ENCODE peak calls at places on chromosome 21, in eight cellular contexts. D is HTR-8/SVneo; X is mesothelial cell of epicardium; Y is activated naive CD8-positive, alpha-beta T cell treated with anti-CD3 and anti-CD28 coated beads, Interleukin-2, amount 50 U/mL, for 24 hours; H is substantia nigra; U is heart right ventricle; F is astrocyte of the hippocampus; E is PC-3. K is an unnamed sample.

GRCh38 chr21:14815001-14815400 is 249.8 kb downstream of the NRIP1 start:
- DNase-seq in D (no peak), X (no peak), Y (no peak), H (no peak), U (no peak), F (no peak), E (no peak), K (no peak)

GRCh38 chr21:46154955-46155513 is 345 bp downstream of the FTCD start:
- DNase-seq in D (no peak), X (no peak), Y (no peak), H (no peak), U (no peak), F (no peak), E (no peak), K (no peak)

GRCh38 chr21:16358021-16358420 is 628.2 kb downstream of the USP25 start:
- DNase-seq in D (no peak), X (no peak), Y (no peak), H (no peak), U (no peak), F (peak; percentile 32), E (no peak), K (no peak)

GRCh38 chr21:45923146-45923545 is 58.4 kb upstream of the COL6A1 start:
- DNase-seq in D (peak; percentile 84), X (peak; percentile 78), Y (peak; percentile 67), H (peak; percentile 78), U (peak; percentile 68), F (peak; percentile 90), E (peak; percentile 81), K (no peak)

GRCh38 chr21:33825898-33826297 is 89.7 kb downstream of the ATP5PO start:
- DNase-seq in D (no peak), X (no peak), Y (no peak), H (no peak), U (no peak), F (peak; percentile 84), E (no peak), K (no peak)

GRCh38 chr21:43893536-43894205 is 28.6 kb downstream of the AGPAT3 start:
- DNase-seq in D (no peak), X (no peak), Y (peak; percentile 27), H (no peak), U (no peak), F (no peak), E (no peak), K (no peak)

GRCh38 chr21:38990424-38990794 is 184.7 kb downstream of the ETS2 start:
- DNase-seq in D (no peak), X (no peak), Y (no peak), H (no peak), U (no peak), F (peak; percentile 39), E (no peak), K (peak; percentile 72)

GRCh38 chr21:42043961-42044360 is 27.2 kb upstream of the UMODL1 start:
- DNase-seq in D (no peak), X (no peak), Y (no peak), H (no peak), U (no peak), F (no peak), E (no peak), K (no peak)

GRCh38 chr21:31354604-31355443 is 10.8 kb upstream of the TIAM1 start:
- DNase-seq in D (peak; percentile 51), X (no peak), Y (peak; percentile 67), H (no peak), U (no peak), F (peak; percentile 95), E (peak; percentile 99), K (no peak)

GRCh38 chr21:36709868-36710728 is 11.2 kb downstream of the SIM2 start:
- DNase-seq in D (no peak), X (no peak), Y (no peak), H (no peak), U (no peak), F (no peak), E (no peak), K (no peak)

GRCh38 chr21:45573452-45574035 is 31.3 kb upstream of the SLC19A1 start:
- DNase-seq in D (no peak), X (no peak), Y (no peak), H (no peak), U (no peak), F (no peak), E (no peak), K (no peak)

GRCh38 chr21:35179990-35180557 is 131.0 kb upstream of the RUNX1 start:
- DNase-seq in D (peak; percentile 8), X (no peak), Y (no peak), H (no peak), U (no peak), F (peak; percentile 72), E (peak; percentile 91), K (no peak)

GRCh38 chr21:36910581-36911307 is 55.7 kb downstream of the HLCS start:
- DNase-seq in D (peak; percentile 14), X (peak; percentile 40), Y (no peak), H (no peak), U (peak; percentile 17), F (no peak), E (peak; percentile 15), K (no peak)

K was measured in NCI-H1417 treated with DMSO at 0.1 percent for 48 hours.